ENCODE peak calls at places on chromosomes 11 and 22, in ten cellular contexts. X is uterus, N is glutamatergic neuron, J is HuH-7.5, B is NCI-H460, U is NCI-H774, O is T-helper 9 cell, S is NCI-H748 treated with DMSO at 0.1 percent for 48 hours, T is NCI-H1417, D is NCI-H446 treated with DMSO at 0.1 percent for 48 hours. H is an unnamed sample.
A peak's percentile ranks its signal among the peaks of the same experiment; 100 is the strongest.

GRCh38 chr22:44738347-44738715 is 14.0 kb upstream of the ARHGAP8 start:
- DNase-seq in S (no peak), J (no peak), B (no peak), N (no peak), T (peak; percentile 8), X (no peak), U (no peak), D (no peak), O (no peak), H (no peak)

GRCh38 chr22:45774016-45774670 is 102.5 kb downstream of the ATXN10 start:
- DNase-seq in D (no peak), B (no peak), U (no peak), N (no peak), S (no peak), O (no peak), X (no peak), J (no peak), T (no peak), H (no peak)

GRCh38 chr22:26753125-26753862 is 95.9 kb downstream of the MIAT start:
- DNase-seq in O (no peak), B (no peak), J (no peak), D (no peak), N (no peak), S (no peak), X (no peak), T (no peak), U (no peak), H (no peak)

GRCh38 chr22:30435674-30436126 is 10.1 kb downstream of the MTFP1 start:
- DNase-seq in U (no peak), X (peak; percentile 24), O (peak; percentile 73), J (no peak), B (peak; percentile 52), S (no peak), T (no peak), N (no peak), D (no peak), H (no peak)

GRCh38 chr11:46475041-46475925 is 83.7 kb upstream of the CHRM4 start:
- DNase-seq in U (no peak), X (no peak), J (no peak), D (no peak), B (no peak), N (no peak), T (no peak), S (no peak), O (no peak), H (no peak)

GRCh38 chr11:3169235-3169951 is 4.3 kb upstream of the OSBPL5 start:
- DNase-seq in O (no peak), U (no peak), S (no peak), T (peak; percentile 22), N (peak; percentile 39), X (peak; percentile 44), B (peak; percentile 6), J (no peak), D (no peak), H (no peak)

GRCh38 chr22:38788016-38788415 is 5.9 kb downstream of the DNAL4 start:
- DNase-seq in B (no peak), X (no peak), D (no peak), J (no peak), N (no peak), O (no peak), T (no peak), S (no peak), U (no peak), H (no peak)

GRCh38 chr22:19679476-19680099 is 34.7 kb upstream of the SEPTIN5 start:
- DNase-seq in U (no peak), B (no peak), T (no peak), D (no peak), J (no peak), X (peak; percentile 41), N (peak; percentile 49), O (peak; percentile 55), S (no peak), H (no peak)

GRCh38 chr11:43541993-43542392 is 138.5 kb upstream of the HSD17B12 start:
- DNase-seq in N (no peak), U (no peak), J (no peak), X (no peak), O (no peak), D (no peak), B (no peak), S (no peak), T (no peak), H (no peak)

GRCh38 chr11:976431-977160 is 50.9 kb downstream of the AP2A2 start:
- DNase-seq in T (no peak), X (no peak), J (no peak), O (no peak), B (no peak), N (no peak), D (no peak), U (no peak), S (no peak), H (peak; percentile 90)

GRCh38 chr11:2272946-2273280 is 2.5 kb upstream of the ASCL2 start:
- DNase-seq in T (no peak), J (no peak), O (no peak), D (no peak), U (no peak), N (no peak), X (peak; percentile 6), B (no peak), S (no peak), H (no peak)

GRCh38 chr11:117096140-117096972 is 1.9 kb downstream of the SIK3 start:
- DNase-seq in N (no peak), U (no peak), X (no peak), D (no peak), B (no peak), S (no peak), O (peak; percentile 32), T (no peak), J (peak; percentile 59), H (peak; percentile 94)

GRCh38 chr22:44024288-44024908 is at the start of gene PARVB:
- DNase-seq in X (peak; percentile 26), N (peak; percentile 33), S (no peak), D (no peak), J (peak; percentile 42), B (no peak), U (no peak), T (peak; percentile 50), O (no peak), H (no peak)

GRCh38 chr11:68412593-68413475 is 47.7 kb upstream of the PPP6R3 start:
- DNase-seq in S (no peak), O (no peak), J (no peak), D (no peak), T (peak; percentile 92), N (no peak), U (peak; percentile 46), B (no peak), X (peak; percentile 52), H (no peak)

GRCh38 chr11:93775289-93775688 is 8.8 kb upstream of the MED17 start:
- DNase-seq in T (no peak), S (no peak), J (no peak), D (no peak), N (peak; percentile 38), O (no peak), X (no peak), B (no peak), U (no peak), H (no peak)

GRCh38 chr11:96024666-96025065 is 100.8 kb upstream of the MTMR2 start:
- DNase-seq in T (no peak), B (no peak), O (no peak), S (no peak), N (no peak), J (no peak), X (no peak), D (no peak), U (no peak), H (no peak)

GRCh38 chr11:27471588-27472397 is 797 bp downstream of the LGR4 start:
- DNase-seq in U (peak; percentile 53), X (peak; percentile 31), S (no peak), N (peak; percentile 52), B (no peak), O (peak; percentile 3), J (no peak), D (no peak), T (peak; percentile 82), H (peak; percentile 32)

GRCh38 chr22:48563966-48564330 is 1263.7 kb downstream of the BRD1 start:
- DNase-seq in U (no peak), S (no peak), X (no peak), B (no peak), J (no peak), T (no peak), D (no peak), N (peak; percentile 6), O (no peak), H (no peak)

GRCh38 chr11:122593473-122594420 is 61.8 kb upstream of the UBASH3B start:
- DNase-seq in J (no peak), O (no peak), X (no peak), D (no peak), N (no peak), U (no peak), T (no peak), S (no peak), B (no peak), H (no peak)

H was measured in pons.